ENCODE peak calls at places on chromosomes 16 and 17, in five cellular contexts. O, W, Z, T and C are unnamed samples.

GRCh38 chr17:76153202-76153601 is 12.2 kb upstream of the FOXJ1 start:
- DNase-seq in O (no peak), W (no peak), Z (no peak), T (peak; percentile 62), C (no peak)

GRCh38 chr16:31519746-31520145 is 8.0 kb upstream of the AHSP start:
- DNase-seq in O (no peak), W (no peak), Z (no peak), T (no peak), C (no peak)

GRCh38 chr17:47961406-47961805 is 3.7 kb upstream of the PRR15L start:
- DNase-seq in O (no peak), W (no peak), Z (no peak), T (no peak), C (no peak)

GRCh38 chr17:70116919-70117318 is 41.9 kb downstream of the KCNJ16 start:
- DNase-seq in O (no peak), W (no peak), Z (no peak), T (no peak), C (no peak)

GRCh38 chr17:44354582-44355309 is 8.9 kb downstream of the FAM171A2 start:
- DNase-seq in O (peak; percentile 82), W (peak; percentile 95), Z (no peak), T (peak; percentile 91), C (no peak)

GRCh38 chr17:68701046-68701445 is 99.9 kb upstream of the FAM20A start:
- DNase-seq in O (no peak), W (no peak), Z (no peak), T (no peak), C (no peak)

GRCh38 chr17:57808882-57809281 is 41.0 kb downstream of the MRPS23 start:
- DNase-seq in O (no peak), W (no peak), Z (no peak), T (peak; percentile 2), C (no peak)

GRCh38 chr17:68526548-68526947 is 14.3 kb downstream of the PRKAR1A start:
- DNase-seq in O (no peak), W (no peak), Z (no peak), T (no peak), C (no peak)

GRCh38 chr16:88639231-88640038 is 1.1 kb downstream of the IL17C start:
- DNase-seq in O (no peak), W (no peak), Z (no peak), T (peak; percentile 92), C (no peak)

GRCh38 chr16:19607610-19608280 is 52.2 kb downstream of the VPS35L start:
- DNase-seq in O (no peak), W (no peak), Z (no peak), T (no peak), C (no peak)

GRCh38 chr17:58902312-58902711 is 146.7 kb downstream of the PPM1E start:
- DNase-seq in O (no peak), W (no peak), Z (no peak), T (no peak), C (no peak)

GRCh38 chr16:19583665-19584300 is 28.3 kb downstream of the VPS35L start:
- DNase-seq in O (no peak), W (peak; percentile 34), Z (peak; percentile 55), T (no peak), C (no peak)

GRCh38 chr17:17778308-17779014 is 58.3 kb downstream of the SREBF1 start:
- DNase-seq in O (no peak), W (no peak), Z (no peak), T (no peak), C (peak; percentile 74)

GRCh38 chr17:38942641-38943040 is 17.2 kb downstream of the LASP1NB start:
- DNase-seq in O (no peak), W (no peak), Z (no peak), T (no peak), C (no peak)

GRCh38 chr17:76700627-76701470 is 9.9 kb downstream of the MXRA7 start:
- DNase-seq in O (no peak), W (peak; percentile 40), Z (peak; percentile 71), T (no peak), C (no peak)

GRCh38 chr16:85206472-85207356 is 94.4 kb upstream of the CIBAR2 start:
- DNase-seq in O (no peak), W (peak; percentile 56), Z (no peak), T (no peak), C (peak; percentile 43)

GRCh38 chr16:51404386-51404785 is 253.3 kb upstream of the SALL1 start:
- DNase-seq in O (no peak), W (no peak), Z (no peak), T (no peak), C (no peak)

GRCh38 chr16:89026121-89026612 is 49.2 kb upstream of the CBFA2T3 start:
- DNase-seq in O (no peak), W (no peak), Z (no peak), T (no peak), C (no peak)

GRCh38 chr17:17892009-17892408 is 55.2 kb upstream of the SREBF1 start:
- DNase-seq in O (no peak), W (no peak), Z (no peak), T (no peak), C (no peak)

GRCh38 chr16:48613061-48613957 is 3.3 kb upstream of the N4BP1 start:
- DNase-seq in O (peak; percentile 52), W (no peak), Z (no peak), T (no peak), C (no peak)

GRCh38 chr17:27601069-27601974 is 29.7 kb upstream of the LGALS9 start:
- DNase-seq in O (peak; percentile 79), W (peak; percentile 90), Z (peak; percentile 79), T (peak; percentile 84), C (peak; percentile 61)

GRCh38 chr17:81831957-81832607 is 1.0 kb downstream of the MCRIP1 start:
- DNase-seq in O (peak; percentile 59), W (no peak), Z (peak; percentile 41), T (no peak), C (no peak)

GRCh38 chr16:23509441-23509754 is 896 bp downstream of the GGA2 start:
- DNase-seq in O (no peak), W (no peak), Z (no peak), T (no peak), C (no peak)

GRCh38 chr16:59205403-59205802 is 471.3 kb upstream of the GOT2 start:
- DNase-seq in O (no peak), W (no peak), Z (no peak), T (no peak), C (no peak)

GRCh38 chr17:48835971-48836370 is 5.1 kb downstream of the CALCOCO2 start:
- DNase-seq in O (no peak), W (no peak), Z (no peak), T (no peak), C (no peak)